ENCODE peak calls at places on chromosomes 3 and 15, in seven cellular contexts. L, O, R, I, X, G and J are unnamed samples. For H3K4me1, the result is how much of the 10 kb centered on the place peaks cover.

GRCh38 chr15:22969512-22969911 is 10.7 kb downstream of the CYFIP1 start:
- DNase-seq in O (no peak), G (no peak), R (no peak), L (no peak), I (no peak), X (no peak), J (no peak)

GRCh38 chr3:57060089-57060829 is at the start of gene SPATA12:
- DNase-seq in L (peak), O (peak), X (peak), I (peak), R (peak), G (peak), J (peak)

GRCh38 chr3:5250467-5251195 is 63.1 kb downstream of the EDEM1 start:
- DNase-seq in G (no peak), R (no peak), I (no peak), O (peak), L (no peak), X (no peak), J (no peak)

GRCh38 chr3:187150599-187150998 is 11.3 kb upstream of the RPL39L start:
- DNase-seq in G (no peak), I (no peak), L (no peak), R (no peak), X (peak), O (no peak), J (peak)

GRCh38 chr3:40120816-40121215 is 188.7 kb upstream of the EIF1B start:
- DNase-seq in X (no peak), R (peak), O (peak), I (no peak), L (no peak), G (no peak), J (no peak)

GRCh38 chr3:16402451-16402850 is 111.0 kb downstream of the RFTN1 start:
- DNase-seq in I (no peak), O (peak), R (no peak), G (peak), X (no peak), L (no peak), J (no peak)

GRCh38 chr3:150771600-150771999 is 8.6 kb upstream of the SIAH2 start:
- DNase-seq in R (no peak), L (no peak), G (no peak), I (no peak), O (no peak), X (no peak), J (no peak)

GRCh38 chr3:49199900-49200281 is 28.5 kb downstream of the KLHDC8B start:
- DNase-seq in R (no peak), G (no peak), L (no peak), O (no peak), I (peak), X (no peak), J (no peak)

GRCh38 chr3:127749787-127750225 is 72.5 kb downstream of the MGLL start:
- DNase-seq in I (no peak), G (no peak), O (no peak), R (no peak), L (no peak), X (no peak), J (peak)

GRCh38 chr15:37090543-37091175 is 9.7 kb downstream of the MEIS2 start:
- DNase-seq in I (no peak), X (no peak), L (no peak), R (no peak), G (no peak), O (no peak), J (no peak)

GRCh38 chr15:69978603-69979002 is 119.1 kb downstream of the TLE3 start:
- DNase-seq in G (no peak), L (no peak), O (no peak), I (no peak), R (no peak), X (no peak), J (no peak)

GRCh38 chr15:25185791-25186190 is 231.0 kb downstream of the SNRPN start:
- DNase-seq in X (peak), O (no peak), I (no peak), G (no peak), R (no peak), L (no peak), J (peak)

GRCh38 chr3:81816473-81817260 is 55.2 kb upstream of the GBE1 start:
- DNase-seq in O (peak), L (peak), I (no peak), X (no peak), R (peak), G (peak), J (no peak)

GRCh38 chr3:183434992-183435391 is 6.6 kb upstream of the MCF2L2 start:
- DNase-seq in X (no peak), L (no peak), G (no peak), I (no peak), O (no peak), R (no peak), J (no peak)

GRCh38 chr15:67826717-67827560 is 1.6 kb downstream of the SKOR1 start:
- DNase-seq in L (no peak), X (no peak), O (no peak), I (no peak), G (no peak), R (no peak), J (no peak)

GRCh38 chr15:82129769-82130168 is 84.0 kb upstream of the MEX3B start:
- DNase-seq in R (peak), X (no peak), L (no peak), O (peak), G (peak), I (no peak), J (no peak)

GRCh38 chr3:147846854-147847453 is 437.8 kb downstream of the ZIC1 start:
- DNase-seq in O (no peak), L (no peak), X (no peak), G (no peak), I (no peak), R (no peak), J (no peak)

GRCh38 chr3:59600631-59601030 is 550.8 kb upstream of the CFAP20DC start:
- DNase-seq in L (no peak), R (no peak), X (no peak), O (no peak), G (no peak), I (no peak), J (no peak)

GRCh38 chr3:157159037-157159761 is 748 bp downstream of the CCNL1 start:
- DNase-seq in X (peak), O (peak), G (peak), L (peak), R (peak), I (peak), J (peak)

GRCh38 chr3:157156844-157157635 is 2.9 kb downstream of the CCNL1 start:
- DNase-seq in L (no peak), G (peak), X (no peak), R (peak), O (peak), I (no peak), J (no peak)

GRCh38 chr3:157155591-157155990 is 4.4 kb downstream of the CCNL1 start:
- DNase-seq in L (no peak), O (no peak), R (no peak), G (no peak), I (no peak), X (no peak), J (no peak)

GRCh38 chr3:157159762-157160651 is at the start of gene CCNL1:
- DNase-seq in R (peak), I (peak), X (peak), L (peak), O (peak), G (peak), J (peak)

GRCh38 chr3:157157836-157158235 is 2.1 kb downstream of the CCNL1 start:
- DNase-seq in O (peak), G (no peak), I (no peak), R (no peak), X (no peak), L (no peak), J (no peak)
- H3K4me1 ChIP-seq in O (half or more), G (under half), I (under half), R (under half), X (under half), L (half or more), J (under half)

GRCh38 chr3:169945313-169945712 is 21.3 kb upstream of the SEC62 start:
- DNase-seq in O (no peak), R (no peak), G (no peak), I (no peak), L (no peak), X (peak), J (peak)

GRCh38 chr3:169946336-169946735 is 20.3 kb upstream of the SEC62 start:
- DNase-seq in G (no peak), L (no peak), I (no peak), O (no peak), R (no peak), X (no peak), J (no peak)

GRCh38 chr3:169952045-169952444 is 14.6 kb upstream of the SEC62 start:
- DNase-seq in O (no peak), R (no peak), I (no peak), L (no peak), G (no peak), X (no peak), J (no peak)

GRCh38 chr3:169953462-169954141 is 13.0 kb upstream of the SEC62 start:
- DNase-seq in R (no peak), I (no peak), L (no peak), G (no peak), O (peak), X (no peak), J (no peak)

DNA sequence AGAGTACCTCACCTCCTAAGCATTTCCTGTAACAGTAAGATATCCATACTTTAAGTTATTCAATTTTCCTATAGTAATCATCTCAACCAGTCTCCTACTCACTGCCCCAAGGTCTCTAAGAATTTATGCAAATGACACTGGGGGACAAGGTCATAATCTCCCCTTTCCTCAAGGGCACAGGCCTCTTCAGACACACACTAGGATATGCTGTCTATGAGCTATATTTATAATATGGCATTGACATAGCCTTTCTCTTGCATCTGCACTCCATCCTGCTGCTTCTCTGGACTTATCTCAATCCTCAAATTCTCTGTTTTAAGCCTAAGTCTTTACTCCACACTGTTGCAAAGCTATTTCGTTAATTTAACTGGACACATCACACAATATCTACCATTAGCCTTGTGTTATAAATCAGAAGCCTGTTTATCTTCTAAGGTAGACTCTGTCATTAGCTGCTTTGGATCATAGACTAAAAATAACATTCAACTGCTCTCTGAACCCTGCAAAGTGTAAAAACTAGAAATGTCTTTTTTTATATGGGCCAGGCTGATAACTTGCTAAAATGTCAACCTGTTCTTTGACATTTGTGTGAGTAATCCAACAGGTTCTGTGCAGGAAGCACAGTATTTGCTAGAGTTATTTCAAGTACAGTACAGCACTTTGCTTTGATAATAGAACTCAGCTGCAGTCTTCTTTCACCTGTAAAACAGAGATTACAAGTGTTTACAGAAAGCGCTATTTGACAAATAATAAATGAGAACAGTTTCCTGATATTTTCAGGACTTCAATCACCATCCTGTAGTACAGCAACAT is 17.8 kb upstream of the SEC62 start:
- DNase-seq in I (no peak), X (no peak), G (no peak), O (no peak), R (peak), L (no peak), J (no peak)
- H3K4me1 ChIP-seq in I (under half), X (under half), G (under half), O (under half), R (under half), L (under half), J (under half)

GRCh38 chr15:75702431-75702830 is 10.2 kb downstream of the CSPG4 start:
- DNase-seq in O (no peak), G (no peak), R (no peak), I (no peak), L (no peak), X (no peak), J (peak)
- H3K4me1 ChIP-seq in O (under half), G (under half), R (under half), I (under half), L (under half), X (under half), J (under half)

GRCh38 chr15:92073044-92073785 is 219.7 kb downstream of the SLCO3A1 start:
- DNase-seq in R (no peak), X (no peak), L (no peak), O (no peak), I (no peak), G (peak), J (no peak)
- H3K4me1 ChIP-seq in R (under half), X (under half), L (under half), O (under half), I (under half), G (under half), J (under half)

DNA sequence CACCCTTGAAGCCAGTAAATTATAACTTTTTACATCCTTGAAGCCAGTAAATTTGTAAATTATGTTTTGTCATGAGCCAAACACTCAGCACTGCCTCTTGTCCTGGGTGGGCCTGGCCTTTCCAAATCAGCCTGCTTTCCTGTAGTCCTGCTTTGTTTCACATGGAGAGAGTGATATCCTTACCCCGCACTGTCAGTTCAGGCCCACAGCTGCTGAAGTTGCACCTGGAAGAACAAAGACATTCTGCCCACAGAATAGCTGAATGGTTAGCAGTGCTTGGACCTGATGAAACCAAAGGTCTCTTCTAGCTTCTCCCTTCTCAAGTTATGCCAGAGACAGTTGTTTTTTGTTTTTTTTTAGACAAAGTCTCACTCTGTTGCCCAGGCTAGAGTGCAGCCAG is 84.2 kb downstream of the GPR156 start:
- DNase-seq in X (no peak), O (no peak), I (no peak), R (no peak), L (no peak), G (no peak), J (no peak)
- H3K4me1 ChIP-seq in X (under half), O (under half), I (under half), R (under half), L (under half), G (under half), J (under half)